ENCODE peak calls at places on chromosomes 13 and 19, in ten cellular contexts. Q is IMR-90; F is hypothalamus; Z is activated CD4-positive, CD25-positive, alpha-beta regulatory T cell treated with anti-CD3 and anti-CD28 coated beads, Interleukin-2, amount 50 U/mL, for 72 hours; O is fibroblast of pulmonary artery; U is left ventricle myocardium superior; Y is RKO; B is A172; H is stimulated activated CD4-positive, alpha-beta T cell treated with anti-CD3 and anti-CD28 coated beads, Interleukin-2, amount 100 ng/mL, for 48 hours; N is activated CD4-positive, alpha-beta T cell treated with anti-CD3 and anti-CD28 coated beads for 4 hours. I is an unnamed sample.
A peak's percentile ranks its signal among the peaks of the same experiment; 100 is the strongest.

GRCh38 chr13:67229438-67230242 is 496 bp downstream of the PCDH9 start:
- DNase-seq in Q (peak; percentile 10), F (no peak), Z (no peak), O (no peak), U (no peak), Y (no peak), B (peak; percentile 1), H (no peak), N (no peak), I (no peak)

GRCh38 chr13:95607363-95607762 is 37.1 kb downstream of the DZIP1 start:
- DNase-seq in Q (peak; percentile 64), F (no peak), Z (no peak), O (peak; percentile 80), U (no peak), Y (no peak), B (peak; percentile 73), H (no peak), N (no peak), I (no peak)

GRCh38 chr19:47421844-47422395 is 2.6 kb upstream of the MEIS3 start:
- DNase-seq in Q (no peak), F (no peak), Z (no peak), O (no peak), U (no peak), Y (no peak), B (no peak), H (no peak), N (no peak), I (no peak)

GRCh38 chr13:79901336-79901735 is 420.4 kb downstream of the NDFIP2 start:
- DNase-seq in Q (peak; percentile 13), F (no peak), Z (no peak), O (peak; percentile 40), U (no peak), Y (no peak), B (peak; percentile 36), H (no peak), N (no peak), I (no peak)

GRCh38 chr13:50081106-50081898 is 66.1 kb downstream of the KCNRG start:
- DNase-seq in Q (no peak), F (peak; percentile 39), Z (peak; percentile 70), O (no peak), U (peak; percentile 66), Y (peak; percentile 47), B (no peak), H (peak; percentile 54), N (peak; percentile 37), I (no peak)

GRCh38 chr13:99553033-99553432 is 51.8 kb downstream of the TM9SF2 start:
- DNase-seq in Q (no peak), F (no peak), Z (no peak), O (no peak), U (no peak), Y (no peak), B (no peak), H (no peak), N (no peak), I (no peak)

GRCh38 chr19:3849092-3849491 is 19.7 kb downstream of the ZFR2 start:
- DNase-seq in Q (no peak), F (no peak), Z (no peak), O (peak; percentile 16), U (no peak), Y (peak; percentile 60), B (peak; percentile 71), H (peak; percentile 27), N (peak; percentile 52), I (no peak)

GRCh38 chr19:56372281-56372680 is 21.1 kb downstream of the ZNF582 start:
- DNase-seq in Q (no peak), F (no peak), Z (no peak), O (no peak), U (no peak), Y (peak; percentile 18), B (no peak), H (no peak), N (no peak), I (no peak)

GRCh38 chr19:10450853-10451609 is 30.7 kb downstream of the PDE4A start:
- DNase-seq in Q (no peak), F (no peak), Z (no peak), O (no peak), U (no peak), Y (no peak), B (peak; percentile 64), H (no peak), N (no peak), I (no peak)

GRCh38 chr13:41944229-41944628 is 16.7 kb downstream of the VWA8 start:
- DNase-seq in Q (no peak), F (no peak), Z (no peak), O (peak; percentile 18), U (no peak), Y (no peak), B (no peak), H (no peak), N (no peak), I (no peak)

GRCh38 chr19:3671680-3672574 is 28.3 kb downstream of the PIP5K1C start:
- DNase-seq in Q (peak; percentile 20), F (no peak), Z (no peak), O (peak; percentile 45), U (no peak), Y (no peak), B (no peak), H (no peak), N (peak; percentile 17), I (no peak)

GRCh38 chr13:73658639-73659038 is 475.6 kb downstream of the KLF12 start:
- DNase-seq in Q (no peak), F (no peak), Z (no peak), O (no peak), U (no peak), Y (no peak), B (no peak), H (no peak), N (no peak), I (no peak)

GRCh38 chr13:32624441-32624840 is 38.2 kb downstream of the PDS5B start:
- DNase-seq in Q (peak; percentile 12), F (no peak), Z (no peak), O (peak; percentile 12), U (no peak), Y (no peak), B (no peak), H (no peak), N (no peak), I (no peak)

GRCh38 chr13:27226991-27227390 is 24.4 kb upstream of the RPL21 start:
- DNase-seq in Q (no peak), F (no peak), Z (no peak), O (no peak), U (no peak), Y (no peak), B (no peak), H (no peak), N (no peak), I (no peak)

GRCh38 chr19:33459220-33459619 is 62.4 kb downstream of the PEPD start:
- DNase-seq in Q (no peak), F (no peak), Z (no peak), O (no peak), U (no peak), Y (no peak), B (no peak), H (no peak), N (no peak), I (no peak)

GRCh38 chr19:33580026-33580644 is 41.6 kb upstream of the CHST8 start:
- DNase-seq in Q (no peak), F (no peak), Z (no peak), O (no peak), U (no peak), Y (no peak), B (no peak), H (no peak), N (no peak), I (no peak)

GRCh38 chr13:77374786-77375185 is 47.9 kb upstream of the MYCBP2 start:
- DNase-seq in Q (no peak), F (no peak), Z (no peak), O (no peak), U (no peak), Y (no peak), B (no peak), H (no peak), N (no peak), I (no peak)

GRCh38 chr19:8333771-8334457 is 9.1 kb downstream of the KANK3 start:
- DNase-seq in Q (no peak), F (no peak), Z (no peak), O (no peak), U (no peak), Y (no peak), B (no peak), H (no peak), N (no peak), I (no peak)

GRCh38 chr19:2122251-2122650 is 25.5 kb downstream of the IZUMO4 start:
- DNase-seq in Q (no peak), F (no peak), Z (no peak), O (no peak), U (no peak), Y (no peak), B (no peak), H (no peak), N (no peak), I (no peak)

GRCh38 chr19:34676697-34677385 is at the start of gene SCGB2B2:
- DNase-seq in Q (no peak), F (peak; percentile 81), Z (no peak), O (no peak), U (no peak), Y (peak; percentile 88), B (no peak), H (no peak), N (peak; percentile 74), I (no peak)

GRCh38 chr19:13398780-13399726 is 107.2 kb downstream of the CACNA1A start:
- DNase-seq in Q (peak; percentile 93), F (no peak), Z (no peak), O (peak; percentile 93), U (peak; percentile 36), Y (peak; percentile 82), B (peak; percentile 94), H (no peak), N (no peak), I (no peak)

GRCh38 chr19:53013621-53014020 is at the start of gene ERVV-1:
- DNase-seq in Q (peak; percentile 10), F (no peak), Z (no peak), O (no peak), U (no peak), Y (no peak), B (no peak), H (no peak), N (no peak), I (no peak)

GRCh38 chr13:76720827-76721226 is 165.4 kb downstream of the KCTD12 start:
- DNase-seq in Q (no peak), F (no peak), Z (no peak), O (no peak), U (no peak), Y (no peak), B (no peak), H (no peak), N (no peak), I (no peak)

GRCh38 chr19:58046856-58047255 is 12.2 kb upstream of the ZNF135 start:
- DNase-seq in Q (no peak), F (no peak), Z (no peak), O (no peak), U (no peak), Y (no peak), B (no peak), H (no peak), N (no peak), I (no peak)

GRCh38 chr13:33188093-33188882 is 97.3 kb downstream of the STARD13 start:
- DNase-seq in Q (peak; percentile 57), F (no peak), Z (no peak), O (peak; percentile 51), U (no peak), Y (no peak), B (no peak), H (no peak), N (no peak), I (no peak)

GRCh38 chr19:4909897-4910593 is 744 bp downstream of the UHRF1 start:
- DNase-seq in Q (peak; percentile 79), F (peak; percentile 75), Z (peak; percentile 95), O (peak; percentile 80), U (peak; percentile 97), Y (peak; percentile 94), B (peak; percentile 87), H (peak; percentile 91), N (peak; percentile 91), I (peak; percentile 95)

I was measured in mesenteric fat pad.